ENCODE peak calls at places on chromosomes 16 and 17, in eight cellular contexts. L is testis, I is H1, V is H9, C is HFF-Myc, K is HL-60, N is cardiac muscle cell, S is mesothelial cell of epicardium. B is an unnamed sample.

GRCh38 chr16:88543230-88543813 is 26.9 kb upstream of the ZC3H18 start:
- DNase-seq in L (no peak), I (no peak), V (no peak), C (no peak), K (no peak), N (no peak), S (no peak), B (no peak)

GRCh38 chr16:85839681-85840240 is 40.3 kb downstream of the COX4I1 start:
- DNase-seq in L (no peak), I (no peak), V (no peak), C (no peak), K (no peak), N (no peak), S (no peak), B (no peak)

GRCh38 chr17:2792541-2793169 is 3.6 kb upstream of the RAP1GAP2 start:
- DNase-seq in L (no peak), I (no peak), V (no peak), C (no peak), K (no peak), N (no peak), S (no peak), B (no peak)

GRCh38 chr16:2846511-2847310 is 11.3 kb downstream of the PRSS22 start:
- DNase-seq in L (no peak), I (no peak), V (no peak), C (no peak), K (no peak), N (no peak), S (no peak), B (no peak)

GRCh38 chr17:40827746-40828453 is 5.5 kb upstream of the KRT10 start:
- DNase-seq in L (no peak), I (no peak), V (no peak), C (no peak), K (no peak), N (peak), S (no peak), B (no peak)

GRCh38 chr17:45221997-45222272 is 250 bp downstream of the FMNL1 start:
- DNase-seq in L (no peak), I (no peak), V (no peak), C (no peak), K (no peak), N (no peak), S (no peak), B (no peak)

GRCh38 chr16:4588961-4589360 is 25.7 kb downstream of the UBALD1 start:
- DNase-seq in L (no peak), I (no peak), V (no peak), C (no peak), K (no peak), N (no peak), S (no peak), B (no peak)

GRCh38 chr17:48577330-48577945 is 712 bp downstream of the HOXB4 start:
- DNase-seq in L (no peak), I (no peak), V (no peak), C (no peak), K (no peak), N (no peak), S (no peak), B (no peak)

GRCh38 chr17:65554568-65555223 is 6.8 kb downstream of the AXIN2 start:
- DNase-seq in L (no peak), I (no peak), V (no peak), C (no peak), K (no peak), N (peak), S (no peak), B (no peak)

GRCh38 chr16:80285089-80285488 is 255.7 kb upstream of the DYNLRB2 start:
- DNase-seq in L (no peak), I (no peak), V (no peak), C (no peak), K (no peak), N (no peak), S (no peak), B (peak)

GRCh38 chr17:81125573-81126081 is 39.7 kb upstream of the PVALEF start:
- DNase-seq in L (no peak), I (no peak), V (no peak), C (no peak), K (peak), N (no peak), S (no peak), B (no peak)

GRCh38 chr17:41185001-41185400 is 290 bp upstream of the KRTAP4-1 start:
- DNase-seq in L (no peak), I (no peak), V (no peak), C (no peak), K (no peak), N (no peak), S (no peak), B (no peak)

GRCh38 chr17:2712300-2713043 is 908 bp upstream of the CLUH start:
- DNase-seq in L (no peak), I (no peak), V (no peak), C (no peak), K (no peak), N (no peak), S (no peak), B (no peak)

GRCh38 chr16:60073376-60073775 is 1339.3 kb upstream of the GOT2 start:
- DNase-seq in L (no peak), I (no peak), V (no peak), C (no peak), K (no peak), N (no peak), S (no peak), B (no peak)

GRCh38 chr17:57132663-57133062 is 47.6 kb downstream of the AKAP1 start:
- DNase-seq in L (no peak), I (no peak), V (no peak), C (no peak), K (no peak), N (peak), S (no peak), B (no peak)

GRCh38 chr16:30070490-30070889 is 4.9 kb downstream of the ALDOA start:
- DNase-seq in L (no peak), I (no peak), V (no peak), C (no peak), K (no peak), N (no peak), S (no peak), B (no peak)

GRCh38 chr16:48383877-48384304 is 1.3 kb downstream of the SIAH1 start:
- DNase-seq in L (peak), I (no peak), V (no peak), C (no peak), K (peak), N (peak), S (no peak), B (no peak)

GRCh38 chr17:50268632-50269287 is 5.5 kb upstream of the TMEM92 start:
- DNase-seq in L (no peak), I (peak), V (peak), C (no peak), K (no peak), N (no peak), S (peak), B (no peak)

GRCh38 chr16:87235810-87236515 is 81.2 kb downstream of the C16orf95 start:
- DNase-seq in L (no peak), I (peak), V (peak), C (no peak), K (peak), N (no peak), S (no peak), B (no peak)
- TF ChIP-seq CTCF in L (no peak), I (peak), V (peak), C (peak), K (no peak), N (no peak), S (no peak), B (no peak)

DNA sequence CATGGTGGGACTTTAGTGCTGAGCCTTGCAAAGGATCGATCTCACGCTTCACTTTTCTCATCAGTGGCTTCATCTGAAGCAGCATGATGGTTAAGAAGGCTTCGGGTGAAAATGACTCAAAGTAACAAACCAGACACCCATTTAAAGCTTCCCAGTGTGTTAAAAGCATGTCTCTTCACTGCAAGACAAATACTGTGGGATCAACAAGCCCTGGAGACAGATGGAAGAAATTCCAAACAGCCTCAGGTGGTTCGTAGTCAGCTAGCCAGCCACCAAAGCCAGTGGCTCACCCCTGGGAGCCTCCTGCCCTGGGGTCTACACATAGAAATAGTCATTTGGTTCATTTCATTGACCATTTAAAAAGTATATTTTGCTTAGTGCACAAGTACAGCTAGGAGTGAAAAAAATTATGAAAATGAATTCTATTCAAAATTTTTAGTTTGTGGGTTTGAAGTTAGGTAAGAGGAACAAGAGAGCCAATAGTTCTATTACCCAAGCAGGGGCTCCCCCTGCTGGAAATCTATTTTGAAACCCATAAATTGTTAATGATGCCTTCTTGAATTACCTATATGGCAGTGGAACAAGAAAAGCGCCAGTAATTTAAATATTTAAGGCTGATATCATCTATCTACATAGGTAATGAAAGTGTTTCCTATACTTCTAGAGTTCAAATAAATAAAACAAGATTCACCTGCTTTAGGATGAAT is 51.6 kb downstream of the PMP22 start:
- DNase-seq in L (no peak), I (no peak), V (no peak), C (no peak), K (peak), N (peak), S (no peak), B (peak)
- TF ChIP-seq CTCF in L (no peak), I (no peak), V (peak), C (peak), K (no peak), N (peak), S (no peak), B (peak)

DNA sequence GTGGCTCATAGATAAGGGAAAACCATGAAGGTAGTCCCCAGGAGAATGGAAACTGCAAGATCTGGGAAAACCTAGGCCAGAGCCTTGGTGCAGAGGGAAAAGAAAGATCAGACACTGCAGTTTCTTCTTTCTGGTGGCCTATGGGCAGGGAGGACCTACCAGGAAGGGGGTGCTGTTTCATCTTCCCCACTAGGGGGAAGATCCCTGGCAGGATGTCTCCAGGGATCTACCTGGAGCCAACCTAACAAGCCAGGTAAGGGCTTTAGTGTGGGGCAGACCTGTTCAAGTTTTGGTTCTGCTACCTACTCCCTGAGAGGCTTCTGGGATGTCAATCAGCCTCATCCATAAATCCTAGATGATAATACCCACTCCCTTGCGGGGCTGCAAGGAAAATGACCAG is 21.4 kb downstream of the TOM1L2 start:
- DNase-seq in L (no peak), I (no peak), V (peak), C (no peak), K (no peak), N (no peak), S (no peak), B (no peak)
- TF ChIP-seq CTCF in L (no peak), I (peak), V (peak), C (peak), K (no peak), N (peak), S (no peak), B (no peak)

GRCh38 chr17:4565209-4566141 is 5.1 kb upstream of the GGT6 start:
- DNase-seq in L (peak), I (no peak), V (peak), C (peak), K (peak), N (peak), S (no peak), B (peak)

GRCh38 chr17:4559851-4560820 is at the start of gene GGT6:
- DNase-seq in L (peak), I (no peak), V (no peak), C (no peak), K (no peak), N (no peak), S (no peak), B (no peak)

GRCh38 chr17:4559139-4559791 is 1.1 kb downstream of the GGT6 start:
- DNase-seq in L (no peak), I (no peak), V (no peak), C (no peak), K (no peak), N (no peak), S (no peak), B (no peak)

GRCh38 chr17:4560837-4561241 is 462 bp upstream of the GGT6 start:
- DNase-seq in L (peak), I (no peak), V (peak), C (no peak), K (no peak), N (peak), S (no peak), B (no peak)

GRCh38 chr17:4562000-4562969 is 1.9 kb upstream of the GGT6 start:
- DNase-seq in L (no peak), I (no peak), V (no peak), C (no peak), K (no peak), N (no peak), S (no peak), B (no peak)
- TF ChIP-seq CTCF in L (no peak), I (no peak), V (no peak), C (no peak), K (no peak), N (no peak), S (no peak), B (no peak)

DNA sequence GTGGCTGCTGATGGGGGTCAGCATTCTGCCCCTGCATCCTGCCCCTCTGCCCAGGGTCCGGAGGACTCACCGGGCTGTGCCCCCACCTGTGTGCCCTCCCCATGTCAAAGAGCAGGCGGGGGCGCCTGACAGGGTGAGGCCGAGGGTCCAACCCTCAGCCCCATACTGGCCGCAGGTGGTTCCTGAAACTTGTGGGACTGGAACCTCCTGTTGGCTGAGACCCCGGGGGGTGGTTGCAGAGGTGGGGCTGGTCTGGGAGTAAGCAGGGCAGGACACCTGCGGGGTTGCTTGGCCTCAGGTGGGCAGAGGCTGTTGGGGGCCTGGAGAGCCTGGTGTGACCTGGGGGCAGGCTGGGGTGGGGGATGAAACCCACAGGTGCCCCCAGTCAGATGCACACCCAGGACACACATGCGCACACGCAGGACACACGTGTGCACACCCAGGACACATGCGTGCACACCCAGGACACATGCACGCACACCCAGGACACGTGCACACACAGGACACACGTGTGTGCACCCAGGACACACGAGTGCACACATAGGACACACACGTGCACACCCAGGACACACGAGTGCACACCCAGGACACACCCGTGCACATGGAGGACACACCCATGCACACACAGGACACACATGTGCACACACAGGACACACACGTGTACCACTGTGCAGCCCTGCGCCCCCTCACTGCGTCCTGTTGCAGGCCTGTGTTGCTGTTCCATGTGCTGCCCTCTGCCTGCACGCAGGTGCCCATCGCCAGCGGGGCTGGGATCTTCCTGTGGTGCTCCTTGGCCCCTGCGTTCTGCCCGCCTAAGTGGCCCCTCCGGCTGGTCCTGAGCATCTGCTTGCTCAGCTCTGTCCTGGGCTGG is 31.4 kb downstream of the SOX8 start:
- DNase-seq in L (no peak), I (no peak), V (no peak), C (no peak), K (no peak), N (no peak), S (no peak), B (no peak)
- TF ChIP-seq CTCF in L (no peak), I (no peak), V (no peak), C (no peak), K (no peak), N (no peak), S (no peak), B (no peak)

B was measured in AG09319.